ENCODE peak calls at places on chromosome 3, in eight cellular contexts. L, A, C, S, K, M, N and R are unnamed samples.

GRCh38 chr3:8885806-8886205 is 77.5 kb downstream of the RAD18 start:
- DNase-seq in L (no peak), A (no peak), C (no peak), S (no peak), K (no peak), M (peak), N (no peak), R (no peak)

GRCh38 chr3:52056521-52056967 is at the start of gene DUSP7:
- DNase-seq in L (peak), A (no peak), C (no peak), S (peak), K (peak), M (peak), N (peak), R (no peak)

GRCh38 chr3:10955694-10956453 is 36.7 kb upstream of the SLC6A1 start:
- DNase-seq in L (no peak), A (no peak), C (no peak), S (no peak), K (no peak), M (no peak), N (no peak), R (no peak)

GRCh38 chr3:129063091-129063640 is 2.6 kb downstream of the GP9 start:
- DNase-seq in L (no peak), A (no peak), C (no peak), S (no peak), K (no peak), M (no peak), N (no peak), R (no peak)

GRCh38 chr3:242986-243706 is 46.6 kb downstream of the CHL1 start:
- DNase-seq in L (no peak), A (peak), C (no peak), S (no peak), K (no peak), M (no peak), N (peak), R (peak)

GRCh38 chr3:193030276-193030675 is 112.6 kb upstream of the MB21D2 start:
- DNase-seq in L (peak), A (no peak), C (no peak), S (no peak), K (no peak), M (peak), N (peak), R (no peak)

GRCh38 chr3:82927309-82928253 is 1166.1 kb upstream of the GBE1 start:
- DNase-seq in L (no peak), A (no peak), C (no peak), S (no peak), K (no peak), M (no peak), N (no peak), R (no peak)

GRCh38 chr3:156818890-156819289 is 7.3 kb upstream of the LEKR1 start:
- DNase-seq in L (peak), A (no peak), C (no peak), S (no peak), K (no peak), M (peak), N (peak), R (peak)

GRCh38 chr3:60010778-60011177 is 961.0 kb upstream of the CFAP20DC start:
- DNase-seq in L (no peak), A (no peak), C (no peak), S (no peak), K (no peak), M (peak), N (no peak), R (no peak)

GRCh38 chr3:72944696-72945095 is 51.9 kb upstream of the PPP4R2 start:
- DNase-seq in L (no peak), A (no peak), C (no peak), S (no peak), K (no peak), M (no peak), N (no peak), R (no peak)

GRCh38 chr3:100334340-100335136 is at the start of gene NIT2:
- DNase-seq in L (peak), A (peak), C (no peak), S (peak), K (peak), M (peak), N (peak), R (peak)

GRCh38 chr3:50652709-50653108 is 22.0 kb upstream of the DOCK3 start:
- DNase-seq in L (peak), A (no peak), C (no peak), S (peak), K (no peak), M (peak), N (peak), R (no peak)

GRCh38 chr3:71425491-71426071 is 157.9 kb downstream of the FOXP1 start:
- DNase-seq in L (peak), A (peak), C (peak), S (no peak), K (no peak), M (peak), N (peak), R (no peak)

GRCh38 chr3:69200384-69201068 is 78.1 kb upstream of the LMOD3 start:
- DNase-seq in L (peak), A (no peak), C (no peak), S (peak), K (peak), M (peak), N (peak), R (no peak)

GRCh38 chr3:138452491-138452890 is 18.1 kb downstream of the ESYT3 start:
- DNase-seq in L (no peak), A (no peak), C (no peak), S (no peak), K (no peak), M (no peak), N (peak), R (no peak)

GRCh38 chr3:42979044-42979962 is at the start of gene GASK1A:
- DNase-seq in L (peak), A (no peak), C (no peak), S (peak), K (peak), M (no peak), N (no peak), R (no peak)

GRCh38 chr3:72133329-72134011 is 348.5 kb upstream of the PROK2 start:
- DNase-seq in L (no peak), A (no peak), C (no peak), S (no peak), K (no peak), M (no peak), N (no peak), R (no peak)

GRCh38 chr3:167110906-167111305 is 269.2 kb downstream of the ZBBX start:
- DNase-seq in L (peak), A (no peak), C (no peak), S (peak), K (no peak), M (no peak), N (peak), R (no peak)

GRCh38 chr3:133910422-133910821 is 14.7 kb upstream of the RAB6B start:
- DNase-seq in L (no peak), A (no peak), C (no peak), S (no peak), K (no peak), M (no peak), N (no peak), R (no peak)

GRCh38 chr3:64163755-64164148 is 61.5 kb downstream of the PRICKLE2 start:
- DNase-seq in L (peak), A (peak), C (peak), S (no peak), K (no peak), M (peak), N (peak), R (no peak)

GRCh38 chr3:129365779-129366178 is 62.7 kb downstream of the EFCAB12 start:
- DNase-seq in L (no peak), A (no peak), C (no peak), S (no peak), K (no peak), M (no peak), N (no peak), R (no peak)

DNA sequence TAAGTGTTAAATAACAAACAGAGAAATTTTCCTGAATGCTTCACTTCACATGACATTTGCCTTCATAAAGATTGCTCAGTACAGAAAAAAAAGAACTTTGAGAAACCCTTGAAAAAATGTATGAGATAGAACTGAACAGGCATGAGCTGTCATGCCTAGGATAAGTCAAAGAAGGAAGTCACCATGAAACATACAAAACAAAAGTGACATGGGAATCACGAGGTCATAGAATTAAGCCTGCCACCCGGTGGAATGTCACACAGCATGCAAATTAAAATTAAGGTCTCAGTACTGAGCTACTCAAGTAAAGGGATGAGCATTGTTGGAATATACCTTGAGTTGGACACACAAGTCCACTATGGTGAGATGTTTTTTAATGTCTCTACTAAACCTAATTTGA is 652.5 kb upstream of the NECTIN3 start:
- DNase-seq in L (no peak), A (no peak), C (no peak), S (no peak), K (no peak), M (no peak), N (no peak), R (no peak)
- TF ChIP-seq CTCF in L (no peak), A (no peak), C (no peak), S (no peak), K (no peak), M (no peak), N (no peak), R (no peak)

GRCh38 chr3:149658444-149659172 is 783 bp upstream of the WWTR1 start:
- DNase-seq in L (peak), A (peak), C (peak), S (peak), K (peak), M (peak), N (peak), R (peak)

GRCh38 chr3:149657458-149657795 is 398 bp downstream of the WWTR1 start:
- DNase-seq in L (no peak), A (no peak), C (no peak), S (no peak), K (peak), M (peak), N (peak), R (no peak)

GRCh38 chr3:149657796-149658443 is at the start of gene WWTR1:
- DNase-seq in L (peak), A (peak), C (peak), S (peak), K (peak), M (peak), N (peak), R (peak)

GRCh38 chr3:149660462-149660861 is 2.6 kb upstream of the WWTR1 start:
- DNase-seq in L (no peak), A (no peak), C (no peak), S (no peak), K (no peak), M (no peak), N (no peak), R (no peak)

GRCh38 chr3:149659173-149659468 is 1.3 kb upstream of the WWTR1 start:
- DNase-seq in L (no peak), A (no peak), C (no peak), S (no peak), K (peak), M (peak), N (peak), R (no peak)
- H3K4me3 ChIP-seq in L (peak), A (peak), C (peak), S (no peak), K (peak), M (peak), N (peak), R (peak)

DNA sequence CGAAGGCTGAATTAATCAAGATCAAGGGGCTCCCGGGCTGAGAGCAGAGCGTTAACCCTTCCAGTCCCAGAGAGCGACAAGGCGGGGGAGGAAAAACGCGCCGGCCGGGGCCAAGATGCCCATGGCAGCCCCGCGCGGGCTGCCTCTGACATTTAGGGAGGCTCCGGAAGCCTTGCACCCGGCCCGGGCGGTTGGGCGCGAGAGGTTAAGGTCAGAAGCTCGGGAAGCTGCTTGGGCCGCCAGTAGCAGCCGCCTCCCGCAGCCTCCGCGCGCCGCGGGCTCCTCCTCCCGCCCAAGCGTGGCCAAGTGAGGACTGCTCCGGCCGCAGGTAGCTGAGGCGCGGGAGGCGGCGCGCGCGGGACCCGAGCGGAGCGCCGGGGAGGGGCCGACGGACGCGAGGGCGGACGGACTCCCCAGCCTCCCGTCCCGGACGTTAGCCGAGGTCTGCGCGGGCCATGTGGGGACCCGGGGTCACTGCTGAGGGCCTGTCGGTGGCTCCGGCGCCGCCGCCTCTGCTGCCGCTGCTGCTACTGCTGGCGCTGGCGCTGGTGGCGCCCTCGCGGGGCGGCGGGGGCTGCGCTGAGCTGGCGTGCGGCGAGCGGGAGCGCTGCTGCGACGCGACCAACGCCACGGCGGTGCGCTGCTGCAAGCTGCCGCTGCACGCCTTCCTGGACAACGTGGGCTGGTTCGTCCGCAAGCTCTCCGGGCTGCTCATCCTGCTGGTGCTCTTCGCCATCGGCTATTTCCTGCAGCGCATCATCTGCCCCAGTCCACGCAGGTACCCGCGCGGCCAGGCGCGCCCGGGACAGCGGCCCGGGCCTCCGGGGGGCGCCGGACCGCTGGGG is at the start of gene C3orf80:
- DNase-seq in L (peak), A (no peak), C (no peak), S (peak), K (no peak), M (peak), N (peak), R (no peak)
- TF ChIP-seq CTCF in L (no peak), A (no peak), C (no peak), S (no peak), K (no peak), M (no peak), N (no peak), R (no peak)

DNA sequence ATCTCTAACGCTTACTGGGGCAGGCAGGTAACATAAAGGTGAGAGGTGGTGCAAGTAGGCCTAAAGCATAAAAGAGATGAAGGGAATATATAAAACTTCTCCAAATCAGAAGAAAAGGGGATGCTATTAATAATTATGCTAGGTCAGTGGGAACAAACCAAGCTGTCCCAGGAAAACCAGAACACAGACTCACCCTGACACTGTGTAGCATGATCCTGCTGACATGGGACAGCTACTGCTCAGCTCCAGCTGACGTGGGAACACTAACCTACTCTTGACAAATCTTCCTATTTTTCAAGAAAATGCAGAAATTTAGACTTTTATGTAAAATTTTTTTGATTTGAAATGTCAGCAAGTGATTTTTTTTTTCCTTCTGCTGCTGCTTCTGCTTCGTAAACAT is 203.5 kb downstream of the KCNMB2 start:
- DNase-seq in L (no peak), A (no peak), C (no peak), S (no peak), K (no peak), M (no peak), N (no peak), R (no peak)
- H3K4me3 ChIP-seq in L (no peak), A (no peak), C (no peak), S (no peak), K (no peak), M (no peak), N (no peak), R (no peak)

DNA sequence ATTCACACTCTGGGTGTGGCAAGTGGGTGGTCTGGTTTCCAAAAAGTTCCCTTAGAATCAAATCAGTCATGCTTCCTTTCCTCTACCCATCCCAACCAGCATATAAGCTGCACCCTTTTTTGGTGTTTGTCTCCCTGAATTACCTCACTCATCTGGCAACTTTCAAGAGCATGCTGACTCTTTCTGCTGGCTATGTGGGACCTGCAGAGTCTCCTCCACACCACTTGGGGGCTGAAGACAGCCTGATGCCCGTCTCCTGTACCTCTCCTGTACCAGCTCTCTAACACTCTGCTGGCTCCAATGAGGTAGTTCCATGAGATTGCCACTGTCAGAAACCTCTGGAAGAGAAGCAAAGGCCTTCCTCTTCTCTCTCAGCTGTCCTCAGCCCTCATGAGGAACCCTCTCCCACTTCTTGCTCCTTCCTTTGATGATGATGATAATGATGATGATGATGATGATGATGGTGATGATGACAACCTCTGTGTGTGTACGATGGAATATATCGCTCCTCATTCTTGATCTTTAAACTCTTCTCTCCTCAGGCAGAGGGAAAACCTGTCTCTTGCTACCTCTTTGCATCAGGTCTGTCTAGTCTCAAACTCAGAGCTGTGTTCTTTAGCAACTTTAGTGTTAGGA is 257.4 kb downstream of the ZNF621 start:
- DNase-seq in L (no peak), A (no peak), C (no peak), S (no peak), K (no peak), M (no peak), N (peak), R (no peak)
- TF ChIP-seq CTCF in L (peak), A (no peak), C (no peak), S (peak), K (no peak), M (peak), N (peak), R (peak)

GRCh38 chr3:45597581-45597980 is 3.0 kb downstream of the LIMD1 start:
- DNase-seq in L (no peak), A (no peak), C (no peak), S (no peak), K (no peak), M (no peak), N (no peak), R (no peak)
- H3K4me3 ChIP-seq in L (no peak), A (peak), C (peak), S (no peak), K (no peak), M (peak), N (peak), R (no peak)

DNA sequence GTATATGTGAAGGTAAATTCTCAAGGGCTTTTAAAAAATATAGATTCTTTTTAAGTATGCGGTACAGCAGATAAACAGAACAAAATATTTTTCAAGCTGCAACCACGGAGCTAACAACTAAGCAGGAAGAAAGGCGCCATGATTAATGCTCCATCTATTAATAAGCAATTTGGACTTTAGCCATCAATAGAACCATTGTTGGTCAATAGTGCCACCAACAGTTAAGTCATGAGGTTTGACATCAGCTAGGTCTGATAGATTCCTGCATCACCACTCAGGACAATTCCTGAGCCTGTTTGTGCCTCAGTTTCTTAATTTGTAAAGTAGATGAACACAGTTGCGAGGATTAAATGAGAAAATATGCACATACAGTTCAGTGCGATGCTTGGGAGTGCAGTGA is 65.1 kb upstream of the FAM3D start:
- DNase-seq in L (no peak), A (no peak), C (no peak), S (no peak), K (no peak), M (no peak), N (no peak), R (no peak)
- TF ChIP-seq CTCF in L (no peak), A (no peak), C (no peak), S (no peak), K (no peak), M (no peak), N (no peak), R (no peak)

DNA sequence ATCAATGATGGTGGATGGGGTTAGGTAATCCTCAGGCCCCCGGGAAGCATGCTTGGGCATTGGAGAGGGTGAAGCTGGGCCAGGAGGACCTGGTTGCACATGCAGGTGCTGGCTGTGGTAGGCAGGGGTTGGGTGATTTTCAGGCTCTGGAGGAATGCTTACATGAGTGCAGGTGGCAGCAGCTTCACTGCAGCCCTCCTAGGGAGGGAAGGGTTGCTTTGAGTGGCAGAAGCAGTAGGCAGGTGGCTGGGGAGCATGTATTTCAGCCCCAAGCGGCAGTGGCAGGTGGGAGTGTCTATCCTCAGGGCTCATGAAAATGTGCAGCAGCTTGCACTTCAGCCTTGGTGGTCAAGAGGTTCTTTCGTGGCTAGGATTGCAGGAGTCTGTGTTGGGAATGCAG is 230.0 kb upstream of the CTNNB1 start:
- DNase-seq in L (no peak), A (no peak), C (no peak), S (no peak), K (no peak), M (no peak), N (no peak), R (no peak)
- H3K4me3 ChIP-seq in L (no peak), A (no peak), C (no peak), S (no peak), K (no peak), M (no peak), N (no peak), R (no peak)

DNA sequence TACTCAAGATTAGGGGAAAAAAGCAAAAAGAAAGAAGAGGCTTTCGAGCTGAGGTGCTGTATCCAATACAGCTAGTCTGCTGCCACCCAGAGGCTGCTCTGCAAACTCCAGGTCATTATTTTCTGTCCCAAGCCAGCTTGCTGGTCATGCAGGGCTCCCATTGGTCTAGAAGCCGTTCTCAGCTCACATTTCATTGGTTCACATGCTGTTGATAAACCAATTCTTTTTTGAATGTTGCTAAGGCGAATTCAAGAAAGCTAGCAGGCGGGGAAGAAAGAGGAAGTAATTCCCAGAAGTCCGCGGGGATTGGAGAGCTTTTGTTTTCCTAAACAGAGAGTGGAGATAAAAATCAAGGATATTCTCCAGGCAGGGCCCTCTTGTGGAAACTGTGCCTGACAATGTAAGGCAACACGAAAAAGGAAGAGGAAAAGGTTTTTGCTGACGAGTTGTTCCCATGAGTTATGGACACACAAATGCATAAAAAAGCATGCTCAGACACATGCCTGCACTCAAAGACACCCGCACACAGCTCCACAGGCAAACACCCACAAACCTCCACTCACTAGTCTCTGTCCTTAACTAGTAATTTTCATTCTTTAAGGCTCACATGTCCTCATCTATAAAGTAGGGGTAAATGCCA is 33.4 kb downstream of the FSTL1 start:
- DNase-seq in L (peak), A (peak), C (peak), S (peak), K (peak), M (peak), N (peak), R (peak)
- TF ChIP-seq CTCF in L (peak), A (peak), C (peak), S (peak), K (peak), M (peak), N (peak), R (peak)

GRCh38 chr3:126274735-126275734 is 82.2 kb downstream of the KLF15 start:
- DNase-seq in L (no peak), A (no peak), C (no peak), S (no peak), K (no peak), M (peak), N (no peak), R (no peak)
- H3K4me3 ChIP-seq in L (no peak), A (no peak), C (no peak), S (no peak), K (no peak), M (no peak), N (no peak), R (no peak)